ENCODE peak calls at places on chromosomes 4 and X, in eight cellular contexts. J is lower lobe of right lung; G is Panc1; T is stimulated activated CD4-positive, alpha-beta T cell treated with anti-CD3 and anti-CD28 coated beads, Interleukin-15, amount 100 ng/mL, for 1 hour; I is hippocampal formation; R is skeletal muscle cell; S is heart left ventricle; V is GM23248. C is an unnamed sample.

GRCh38 chr4:74654230-74654681 is 140.1 kb downstream of the BTC start:
- DNase-seq in S (no peak), T (no peak), G (no peak), V (no peak), I (no peak), R (no peak), J (no peak), C (no peak)

GRCh38 chr4:113026556-113026955 is 22.9 kb upstream of the ANK2 start:
- DNase-seq in I (no peak), J (no peak), V (peak), T (no peak), G (no peak), S (no peak), R (peak), C (no peak)

GRCh38 chr4:30840571-30840970 is 120.4 kb downstream of the PCDH7 start:
- DNase-seq in R (no peak), S (no peak), I (no peak), V (no peak), G (no peak), T (no peak), J (no peak), C (no peak)

GRCh38 chr4:1410491-1411325 is 4.5 kb upstream of the NKX1-1 start:
- DNase-seq in I (no peak), J (peak), V (peak), G (no peak), S (peak), T (no peak), R (no peak), C (peak)

GRCh38 chr4:95268819-95269565 is 279.8 kb downstream of the UNC5C start:
- DNase-seq in I (no peak), V (no peak), T (no peak), J (no peak), R (no peak), S (no peak), G (no peak), C (no peak)

GRCh38 chr4:17316566-17316965 is 195.3 kb downstream of the QDPR start:
- DNase-seq in T (no peak), V (no peak), S (no peak), R (peak), J (no peak), I (no peak), G (no peak), C (no peak)

GRCh38 chr4:125314676-125315570 is at the start of gene FAT4:
- DNase-seq in G (no peak), V (peak), R (peak), S (peak), I (peak), J (peak), T (no peak), C (no peak)

GRCh38 chr4:94995684-94996394 is 238.1 kb downstream of the BMPR1B start:
- DNase-seq in J (no peak), G (no peak), T (no peak), S (peak), R (no peak), V (peak), I (peak), C (no peak)

GRCh38 chr4:110878992-110879391 is 256.1 kb upstream of the PITX2 start:
- DNase-seq in J (no peak), V (no peak), G (no peak), I (no peak), S (no peak), T (no peak), R (no peak), C (no peak)

GRCh38 chr4:1177274-1178141 is 5.1 kb upstream of the SPON2 start:
- DNase-seq in T (no peak), G (no peak), J (no peak), I (no peak), S (peak), V (peak), R (no peak), C (no peak)

GRCh38 chr4:77959566-77960338 is 97.1 kb downstream of the MRPL1 start:
- DNase-seq in T (no peak), J (no peak), R (peak), V (peak), S (no peak), G (peak), I (no peak), C (no peak)

GRCh38 chrX:115940348-115940747 is 230.2 kb upstream of the AGTR2 start:
- DNase-seq in T (no peak), S (no peak), R (no peak), V (no peak), J (no peak), I (no peak), G (no peak), C (no peak)

GRCh38 chrX:132071260-132071659 is 48.2 kb downstream of the STK26 start:
- DNase-seq in R (no peak), J (no peak), S (no peak), I (no peak), T (no peak), G (no peak), V (peak), C (no peak)

GRCh38 chrX:125627676-125628075 is 308.0 kb downstream of the TEX13C start:
- DNase-seq in T (no peak), G (no peak), I (no peak), V (no peak), S (no peak), J (no peak), R (peak), C (no peak)

GRCh38 chr4:151358266-151358665 is 32.9 kb upstream of the SH3D19 start:
- DNase-seq in R (no peak), J (no peak), I (peak), T (no peak), G (no peak), S (no peak), V (no peak), C (no peak)

GRCh38 chr4:84503495-84504437 is 4.7 kb upstream of the NKX6-1 start:
- DNase-seq in T (no peak), G (peak), R (peak), V (peak), I (peak), S (no peak), J (no peak), C (no peak)

GRCh38 chrX:11100281-11101035 is 10.7 kb upstream of the HCCS start:
- DNase-seq in J (no peak), G (no peak), V (peak), T (no peak), I (no peak), R (peak), S (no peak), C (no peak)

GRCh38 chr4:74931386-74931785 is 1.5 kb upstream of the PARM1 start:
- DNase-seq in V (no peak), G (no peak), T (no peak), S (no peak), J (no peak), I (no peak), R (no peak), C (no peak)

GRCh38 chrX:349196-349595 is 30.6 kb upstream of the GTPBP6 start:
- DNase-seq in I (peak), G (no peak), R (no peak), T (no peak), J (no peak), V (no peak), S (peak), C (no peak)

GRCh38 chr4:155787113-155787710 is 28.4 kb downstream of the GUCY1B1 start:
- DNase-seq in I (no peak), J (no peak), S (no peak), T (no peak), V (peak), G (peak), R (peak), C (no peak)

GRCh38 chrX:111375747-111376146 is 36.2 kb downstream of the DCX start:
- DNase-seq in T (no peak), G (no peak), J (no peak), R (no peak), V (peak), S (no peak), I (no peak), C (no peak)

GRCh38 chrX:49071877-49072711 is 1.7 kb downstream of the PRAF2 start:
- DNase-seq in S (peak), I (peak), V (peak), J (peak), G (no peak), R (peak), T (no peak), C (no peak)

GRCh38 chr4:145605941-145606340 is 13.2 kb upstream of the MMAA start:
- DNase-seq in V (no peak), G (no peak), J (no peak), R (no peak), S (no peak), T (no peak), I (no peak), C (no peak)

GRCh38 chr4:10589808-10590207 is 94.8 kb downstream of the CLNK start:
- DNase-seq in J (no peak), G (no peak), R (no peak), S (no peak), T (no peak), I (no peak), V (peak), C (no peak)

GRCh38 chr4:5685296-5685695 is 23.1 kb downstream of the EVC2 start:
- DNase-seq in S (no peak), R (no peak), V (no peak), G (no peak), T (no peak), I (no peak), J (no peak), C (no peak)

GRCh38 chr4:153594208-153594607 is 89.9 kb upstream of the TLR2 start:
- DNase-seq in J (no peak), G (no peak), R (no peak), T (no peak), I (no peak), S (peak), V (peak), C (no peak)

GRCh38 chr4:52932586-52933482 is 70.7 kb downstream of the RASL11B start:
- DNase-seq in S (no peak), G (no peak), R (peak), I (no peak), J (no peak), T (no peak), V (peak), C (no peak)

GRCh38 chrX:3231766-3232165 is 114.7 kb downstream of the MXRA5 start:
- DNase-seq in S (no peak), R (no peak), T (no peak), I (no peak), G (no peak), V (peak), J (no peak), C (no peak)

GRCh38 chr4:168613869-168614268 is 117.0 kb downstream of the PALLD start:
- DNase-seq in I (no peak), R (no peak), S (no peak), V (no peak), J (no peak), G (no peak), T (no peak), C (no peak)

GRCh38 chr4:186900232-186900900 is 176.7 kb upstream of the FAT1 start:
- DNase-seq in G (no peak), T (no peak), J (no peak), R (peak), S (no peak), I (no peak), V (peak), C (no peak)

GRCh38 chrX:69163936-69164741 is 1.1 kb downstream of the PJA1 start:
- DNase-seq in R (no peak), S (no peak), T (peak), G (no peak), V (peak), J (peak), I (peak), C (no peak)

GRCh38 chr4:65508169-65508568 is 162.1 kb downstream of the EPHA5 start:
- DNase-seq in G (no peak), R (peak), I (no peak), V (peak), T (no peak), S (no peak), J (no peak), C (no peak)

GRCh38 chr4:78527555-78527954 is 24.0 kb upstream of the ANXA3 start:
- DNase-seq in S (no peak), R (no peak), V (no peak), G (no peak), T (no peak), J (no peak), I (no peak), C (no peak)

GRCh38 chrX:111467896-111468295 is 43.5 kb upstream of the SERTM2 start:
- DNase-seq in T (no peak), R (no peak), I (no peak), J (peak), S (peak), G (no peak), V (no peak), C (no peak)

GRCh38 chr4:176290520-176290919 is 21.5 kb upstream of the ASB5 start:
- DNase-seq in G (no peak), J (no peak), T (no peak), V (no peak), S (no peak), R (no peak), I (no peak), C (no peak)

C was measured in D721Med.